ENCODE peak calls at places on chromosomes 13 and 19, in four cellular contexts. W, O, A and X are unnamed samples.

GRCh38 chr13:31982540-31982939 is 49.0 kb upstream of the FRY start:
- DNase-seq in O (peak; percentile 62), A (peak; percentile 59), W (peak; percentile 81), X (peak; percentile 82)

GRCh38 chr13:73365681-73366080 is 306.9 kb downstream of the KLF5 start:
- DNase-seq in A (no peak), O (no peak), W (no peak), X (no peak)

GRCh38 chr13:43432948-43433347 is 353.8 kb downstream of the ENOX1 start:
- DNase-seq in A (peak; percentile 52), W (no peak), O (no peak), X (no peak)

GRCh38 chr13:77876176-77876575 is 42.5 kb downstream of the EDNRB start:
- DNase-seq in O (no peak), W (no peak), A (no peak), X (no peak)

GRCh38 chr13:113410472-113411201 is 42.7 kb downstream of the ADPRHL1 start:
- DNase-seq in O (peak; percentile 94), A (peak; percentile 96), W (peak; percentile 92), X (peak; percentile 61)

GRCh38 chr13:43273362-43273761 is 250.0 kb downstream of the DNAJC15 start:
- DNase-seq in W (no peak), O (no peak), A (no peak), X (no peak)

GRCh38 chr13:110323986-110324749 is 17.1 kb downstream of the COL4A2 start:
- DNase-seq in O (no peak), A (no peak), W (peak; percentile 60), X (no peak)

GRCh38 chr19:56110515-56111448 is 10.3 kb downstream of the ZNF787 start:
- DNase-seq in W (no peak), O (peak; percentile 65), A (peak; percentile 33), X (no peak)

GRCh38 chr19:56159009-56159501 is 16.8 kb upstream of the GALP start:
- DNase-seq in O (no peak), W (no peak), A (no peak), X (no peak)

GRCh38 chr19:5850189-5850588 is 1.1 kb downstream of the FUT3 start:
- DNase-seq in W (no peak), O (no peak), A (no peak), X (no peak)

GRCh38 chr19:5850743-5851293 is 431 bp downstream of the FUT3 start:
- DNase-seq in O (no peak), W (no peak), A (no peak), X (peak; percentile 28)

GRCh38 chr19:5851302-5851701 is at the start of gene FUT3:
- DNase-seq in A (no peak), W (no peak), O (no peak), X (no peak)
- H3K4me3 ChIP-seq in A (no peak within 1 kb of the TSS), W (no peak within 1 kb of the TSS), O (no peak within 1 kb of the TSS), X (no peak within 1 kb of the TSS)

DNA sequence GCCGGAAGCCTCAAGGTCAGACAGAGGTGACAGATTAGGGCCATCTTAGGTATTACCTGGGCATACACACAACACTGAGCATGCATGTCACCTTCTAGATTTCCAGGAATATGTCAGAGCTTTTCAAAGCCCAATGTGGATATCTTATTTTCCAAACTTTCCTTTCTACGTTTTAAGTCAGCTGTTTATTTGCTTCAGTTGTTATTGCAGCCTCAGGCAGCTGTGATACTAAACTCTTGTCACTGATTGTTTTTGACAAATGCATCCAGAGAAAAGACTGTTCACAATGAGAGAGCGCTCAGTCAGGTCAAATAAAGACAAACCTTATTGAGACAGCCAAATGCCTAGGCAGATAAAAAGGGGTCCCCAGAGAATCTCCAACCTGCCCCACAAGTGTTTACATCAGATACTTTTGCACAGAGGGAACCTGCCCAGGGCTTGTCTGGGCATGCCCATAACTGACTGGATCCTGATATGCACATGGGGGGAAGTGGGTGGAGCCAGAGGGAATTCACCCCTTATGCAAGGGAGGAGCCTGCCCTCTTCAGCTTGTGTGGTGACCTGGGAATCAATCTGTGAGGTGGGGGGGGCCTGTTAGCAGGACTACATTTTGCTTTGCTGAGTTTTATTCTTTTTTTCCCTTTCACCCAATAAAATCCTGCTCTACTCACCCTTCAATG is 28.5 kb downstream of the MED4 start:
- DNase-seq in A (no peak), W (no peak), O (no peak), X (no peak)
- H3K4me1 ChIP-seq in A (no peaks in the 10 kb centered on the region), W (no peaks in the 10 kb centered on the region), O (no peaks in the 10 kb centered on the region), X (no peaks in the 10 kb centered on the region)

DNA sequence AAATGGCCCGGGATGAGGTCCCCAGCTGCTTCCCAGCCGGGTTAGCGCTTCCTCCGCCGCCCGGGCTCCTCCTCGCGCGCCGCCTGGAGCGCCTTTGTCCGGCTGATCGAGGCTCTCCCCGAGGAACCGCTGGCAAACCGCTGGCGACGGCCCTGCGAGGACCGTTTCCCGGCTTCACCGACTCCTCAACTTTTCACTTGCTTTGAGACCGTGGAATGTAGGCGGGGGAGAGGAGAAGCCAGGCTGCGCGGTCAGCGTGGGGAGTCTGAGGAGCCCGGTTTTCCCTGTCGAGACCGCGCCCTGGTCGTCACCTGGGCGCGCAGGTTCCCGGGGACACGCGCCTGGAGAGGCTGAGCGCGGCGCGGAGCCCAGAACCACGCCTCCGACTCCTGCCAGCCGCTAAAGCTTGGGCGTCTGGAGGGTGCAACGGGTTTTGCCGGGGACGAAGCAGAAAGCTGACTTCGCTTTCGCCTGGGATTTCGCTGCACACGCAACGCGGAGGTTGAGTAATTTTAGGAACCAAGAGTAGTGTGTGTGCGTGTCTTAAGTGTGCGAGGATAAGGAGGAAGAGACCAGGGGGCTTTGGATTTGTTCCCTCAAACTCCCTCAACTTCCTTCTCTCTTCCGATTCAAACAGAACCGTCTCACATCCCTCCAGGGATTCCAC is 7.3 kb upstream of the DGKH start:
- DNase-seq in W (peak; percentile 69), O (peak; percentile 70), A (peak; percentile 22), X (peak; percentile 22)
- H3K27ac ChIP-seq in W (peak overlapping the region; percentile 92), O (peak overlapping the region; percentile 97), A (peak overlapping the region; percentile 77), X (peak overlapping the region; percentile 95)

GRCh38 chr13:33204130-33204927 is 81.2 kb downstream of the STARD13 start:
- DNase-seq in O (peak; percentile 68), A (peak; percentile 45), W (peak; percentile 87), X (peak; percentile 71)
- H3K4me3 ChIP-seq in O (peak overlapping the region; percentile 50), A (peak overlapping the region; percentile 48), W (peak overlapping the region; percentile 67), X (peak overlapping the region; percentile 56)